ENCODE peak calls at places on chromosomes 13 and 19, in eight cellular contexts. G is CD4-positive, alpha-beta T cell; F is GF-D8; L is NCI-H1092; C is stimulated activated CD4-positive, alpha-beta T cell treated with anti-CD3 and anti-CD28 coated beads, Interleukin-12 subunit alpha, Interleukin-12 subunit beta, amount 100 ng/mL, for 48 hours; Y is osteocyte; J is coronary artery; M is activated T-cell treated with anti-CD3 and anti-CD28 coated beads for 1 hour. W is an unnamed sample.

GRCh38 chr19:10214784-10215183 is 16.3 kb downstream of the S1PR2 start:
- DNase-seq in C (no peak), J (no peak), F (no peak), M (no peak), L (no peak), Y (no peak), G (no peak), W (no peak)

GRCh38 chr19:39471756-39472536 is 8.7 kb upstream of the TIMM50 start:
- DNase-seq in J (no peak), L (no peak), G (no peak), Y (no peak), M (no peak), F (no peak), C (no peak), W (no peak)

GRCh38 chr13:83449666-83450395 is 432.4 kb downstream of the SLITRK1 start:
- DNase-seq in L (no peak), F (no peak), J (no peak), G (no peak), M (no peak), C (no peak), Y (no peak), W (no peak)

GRCh38 chr19:55546822-55547614 is 1.7 kb upstream of the SBK3 start:
- DNase-seq in J (peak; percentile 83), G (no peak), F (no peak), L (no peak), C (no peak), Y (no peak), M (no peak), W (no peak)

GRCh38 chr13:63595811-63596210 is 2180.2 kb upstream of the PCDH20 start:
- DNase-seq in G (no peak), J (no peak), Y (no peak), F (no peak), M (no peak), L (no peak), C (no peak), W (no peak)

GRCh38 chr19:31699421-31699820 is 350.2 kb upstream of the TSHZ3 start:
- DNase-seq in M (no peak), L (no peak), G (no peak), F (no peak), C (no peak), Y (no peak), J (no peak), W (no peak)

GRCh38 chr19:916645-917322 is 349 bp upstream of the KISS1R start:
- DNase-seq in G (no peak), J (no peak), L (no peak), F (no peak), M (no peak), Y (no peak), C (no peak), W (no peak)

GRCh38 chr13:28408235-28408848 is 86.6 kb downstream of the FLT1 start:
- DNase-seq in C (no peak), J (no peak), F (peak; percentile 100), Y (no peak), G (no peak), M (no peak), L (no peak), W (no peak)

GRCh38 chr19:12603714-12604113 is 6.9 kb downstream of the ZNF490 start:
- DNase-seq in C (peak; percentile 41), J (no peak), F (no peak), M (no peak), G (peak; percentile 14), Y (no peak), L (no peak), W (no peak)

GRCh38 chr13:85241045-85241444 is 558.2 kb downstream of the SLITRK6 start:
- DNase-seq in Y (no peak), J (no peak), G (no peak), L (no peak), M (no peak), F (no peak), C (no peak), W (no peak)

GRCh38 chr13:88958821-88959220 is 1287.7 kb downstream of the SLITRK5 start:
- DNase-seq in C (no peak), L (no peak), G (no peak), J (no peak), M (no peak), F (no peak), Y (no peak), W (no peak)